ENCODE peak calls at places on chromosomes 1 and 21, in seven cellular contexts. J is AG08395; H is epithelial cell of esophagus; R is mucosa of descending colon; S is NCI-H1105; L is activated CD4-positive, alpha-beta memory T cell treated with anti-CD3 and anti-CD28 coated beads for 36 hours; N is activated naive CD4-positive, alpha-beta T cell. Z is an unnamed sample.

GRCh38 chr1:210726621-210727020 is 397.9 kb downstream of the HHAT start:
- DNase-seq in J (peak; percentile 38), H (peak; percentile 47), R (peak; percentile 62), S (no peak), L (peak; percentile 59), N (peak; percentile 2), Z (peak; percentile 14)

GRCh38 chr1:76470166-76470565 is 395.6 kb downstream of the ST6GALNAC3 start:
- DNase-seq in J (no peak), H (no peak), R (no peak), S (no peak), L (no peak), N (no peak), Z (no peak)

GRCh38 chr1:156813750-156814570 is 2.7 kb downstream of the SH2D2A start:
- DNase-seq in J (peak; percentile 62), H (peak; percentile 55), R (peak; percentile 83), S (peak; percentile 44), L (peak; percentile 81), N (peak; percentile 28), Z (peak; percentile 27)

GRCh38 chr1:35958558-35958957 is 27.7 kb downstream of the AGO3 start:
- DNase-seq in J (no peak), H (no peak), R (no peak), S (no peak), L (no peak), N (no peak), Z (no peak)

GRCh38 chr1:52305417-52306226 is 60.4 kb downstream of the CC2D1B start:
- DNase-seq in J (no peak), H (no peak), R (no peak), S (no peak), L (no peak), N (no peak), Z (no peak)

GRCh38 chr1:159879977-159880376 is 17.5 kb upstream of the VSIG8 start:
- DNase-seq in J (peak; percentile 75), H (peak; percentile 86), R (no peak), S (no peak), L (no peak), N (no peak), Z (no peak)

GRCh38 chr1:228515200-228515834 is 28.1 kb downstream of the RNF187 start:
- DNase-seq in J (peak; percentile 75), H (peak; percentile 29), R (peak; percentile 34), S (no peak), L (peak; percentile 31), N (no peak), Z (no peak)

GRCh38 chr21:28769683-28770082 is 223.0 kb downstream of the LTN1 start:
- DNase-seq in J (no peak), H (no peak), R (no peak), S (no peak), L (peak; percentile 30), N (no peak), Z (no peak)